ENCODE peak calls at places on chromosomes 4 and X, in ten cellular contexts. T is T-cell; E is activated naive CD4-positive, alpha-beta T cell; W is AG08395; H is activated CD4-positive, alpha-beta T cell treated with anti-CD3 and anti-CD28 coated beads, Interleukin-2, amount 10 ng/mL, durations not matched to agents 7 days and 5 days; J is fibroblast of lung; G is adrenal gland; D is non-pigmented ciliary epithelial cell; A is hippocampal formation; P is choroid plexus epithelial cell. V is an unnamed sample.

GRCh38 chr4:156725257-156725656 is 246.3 kb downstream of the PDGFC start:
- DNase-seq in T (no peak), E (no peak), W (no peak), H (no peak), J (no peak), G (no peak), D (no peak), A (no peak), P (no peak), V (no peak)

GRCh38 chr4:92988301-92988700 is 684.5 kb downstream of the GRID2 start:
- DNase-seq in T (no peak), E (no peak), W (no peak), H (no peak), J (no peak), G (no peak), D (no peak), A (no peak), P (no peak), V (no peak)

GRCh38 chr4:146134761-146135160 is 40.8 kb upstream of the LSM6 start:
- DNase-seq in T (no peak), E (no peak), W (no peak), H (no peak), J (no peak), G (no peak), D (no peak), A (peak; percentile 1), P (no peak), V (no peak)

GRCh38 chrX:149504226-149504914 is 736 bp downstream of the IDS start:
- DNase-seq in T (peak; percentile 63), E (peak; percentile 3), W (no peak), H (peak; percentile 63), J (no peak), G (no peak), D (no peak), A (no peak), P (no peak), V (no peak)

GRCh38 chr4:40196724-40197281 is at the start of gene RHOH:
- DNase-seq in T (peak; percentile 88), E (peak; percentile 44), W (no peak), H (peak; percentile 80), J (no peak), G (no peak), D (no peak), A (no peak), P (no peak), V (no peak)

GRCh38 chr4:15327311-15328298 is 100.2 kb upstream of the C1QTNF7 start:
- DNase-seq in T (no peak), E (no peak), W (peak; percentile 81), H (no peak), J (peak; percentile 98), G (no peak), D (no peak), A (no peak), P (peak; percentile 65), V (peak; percentile 92)

GRCh38 chrX:50903387-50904027 is 7.0 kb upstream of the BMP15 start:
- DNase-seq in T (no peak), E (no peak), W (peak; percentile 52), H (peak; percentile 5), J (peak; percentile 32), G (peak; percentile 18), D (peak; percentile 1), A (peak; percentile 2), P (peak; percentile 62), V (no peak)

GRCh38 chrX:23952984-23953907 is 45.4 kb downstream of the CXorf58 start:
- DNase-seq in T (peak; percentile 41), E (no peak), W (no peak), H (peak; percentile 59), J (no peak), G (no peak), D (no peak), A (no peak), P (peak; percentile 15), V (no peak)

GRCh38 chr4:75800972-75801371 is 76.6 kb downstream of the USO1 start:
- DNase-seq in T (no peak), E (no peak), W (peak; percentile 21), H (no peak), J (no peak), G (no peak), D (peak; percentile 14), A (no peak), P (peak; percentile 79), V (no peak)

GRCh38 chrX:13761606-13762005 is 27.1 kb downstream of the OFD1 start:
- DNase-seq in T (no peak), E (no peak), W (no peak), H (no peak), J (peak; percentile 46), G (no peak), D (no peak), A (no peak), P (peak; percentile 37), V (no peak)

GRCh38 chrX:15475021-15475420 is 18.1 kb downstream of the PIR start:
- DNase-seq in T (no peak), E (no peak), W (no peak), H (no peak), J (no peak), G (no peak), D (no peak), A (no peak), P (no peak), V (no peak)

GRCh38 chr4:70583952-70584834 is 7.9 kb upstream of the AMBN start:
- DNase-seq in T (no peak), E (no peak), W (no peak), H (no peak), J (no peak), G (no peak), D (no peak), A (no peak), P (no peak), V (no peak)

GRCh38 chrX:24110049-24110448 is 39.5 kb upstream of the ZFX start:
- DNase-seq in T (no peak), E (no peak), W (no peak), H (no peak), J (no peak), G (no peak), D (no peak), A (no peak), P (no peak), V (no peak)

GRCh38 chr4:55184600-55185523 is 59.5 kb upstream of the KDR start:
- DNase-seq in T (no peak), E (no peak), W (peak; percentile 29), H (peak; percentile 43), J (peak; percentile 84), G (peak; percentile 20), D (no peak), A (no peak), P (peak; percentile 92), V (peak; percentile 26)

GRCh38 chrX:108312011-108312410 is 126.2 kb downstream of the COL4A6 start:
- DNase-seq in T (no peak), E (no peak), W (no peak), H (no peak), J (no peak), G (no peak), D (no peak), A (no peak), P (no peak), V (no peak)

GRCh38 chr4:30005995-30006394 is 714.2 kb upstream of the PCDH7 start:
- DNase-seq in T (no peak), E (no peak), W (no peak), H (no peak), J (no peak), G (no peak), D (no peak), A (no peak), P (no peak), V (no peak)

GRCh38 chrX:18769812-18770573 is 62.5 kb downstream of the PPEF1 start:
- DNase-seq in T (no peak), E (no peak), W (no peak), H (no peak), J (peak; percentile 48), G (no peak), D (no peak), A (no peak), P (no peak), V (no peak)

GRCh38 chr4:87080462-87080861 is 140.0 kb downstream of the KLHL8 start:
- DNase-seq in T (no peak), E (no peak), W (no peak), H (no peak), J (no peak), G (no peak), D (no peak), A (no peak), P (no peak), V (no peak)

GRCh38 chrX:31340587-31340986 is 268.7 kb upstream of the FTHL17 start:
- DNase-seq in T (no peak), E (no peak), W (no peak), H (no peak), J (no peak), G (no peak), D (no peak), A (no peak), P (no peak), V (no peak)

GRCh38 chr4:91111556-91111955 is 984.4 kb downstream of the CCSER1 start:
- DNase-seq in T (no peak), E (no peak), W (no peak), H (no peak), J (no peak), G (no peak), D (no peak), A (no peak), P (no peak), V (no peak)

GRCh38 chrX:1488141-1488540 is 35.4 kb upstream of the ASMTL start:
- DNase-seq in T (no peak), E (no peak), W (no peak), H (peak; percentile 5), J (no peak), G (peak; percentile 2), D (no peak), A (no peak), P (no peak), V (no peak)

GRCh38 chr4:186190456-186191265 is 706 bp upstream of the CYP4V2 start:
- DNase-seq in T (peak; percentile 44), E (peak; percentile 42), W (peak; percentile 41), H (peak; percentile 52), J (peak; percentile 31), G (no peak), D (no peak), A (peak; percentile 68), P (peak; percentile 27), V (no peak)

GRCh38 chrX:85903692-85904471 is 143.5 kb downstream of the CHM start:
- DNase-seq in T (no peak), E (no peak), W (no peak), H (no peak), J (no peak), G (no peak), D (no peak), A (no peak), P (no peak), V (no peak)

GRCh38 chr4:150769235-150769634 is 187.3 kb downstream of the MAB21L2 start:
- DNase-seq in T (no peak), E (no peak), W (peak; percentile 65), H (no peak), J (peak; percentile 65), G (peak; percentile 74), D (peak; percentile 36), A (no peak), P (peak; percentile 71), V (peak; percentile 3)

GRCh38 chrX:317424-318067 is 1.1 kb downstream of the GTPBP6 start:
- DNase-seq in T (no peak), E (no peak), W (peak; percentile 82), H (no peak), J (no peak), G (no peak), D (no peak), A (no peak), P (no peak), V (peak; percentile 21)

GRCh38 chrX:70196961-70197805 is 19.9 kb downstream of the DGAT2L6 start:
- DNase-seq in T (peak; percentile 32), E (peak; percentile 1), W (peak; percentile 22), H (peak; percentile 67), J (peak; percentile 59), G (peak; percentile 39), D (no peak), A (peak; percentile 0), P (peak; percentile 73), V (no peak)

GRCh38 chr4:3452376-3452775 is 10.6 kb downstream of the HGFAC start:
- DNase-seq in T (no peak), E (no peak), W (no peak), H (no peak), J (no peak), G (no peak), D (no peak), A (no peak), P (peak; percentile 16), V (no peak)

GRCh38 chrX:111728096-111728495 is 47.1 kb downstream of the ALG13 start:
- DNase-seq in T (no peak), E (no peak), W (peak; percentile 5), H (no peak), J (no peak), G (no peak), D (no peak), A (no peak), P (no peak), V (no peak)

V was measured in AG04450.